ENCODE peak calls at places on chromosomes 2 and 18, in nine cellular contexts. H is GM23338, V is right atrium auricular region, N is lower lobe of right lung, G is neuronal stem cell, K is hepatocyte, M is tibial artery, A is right cardiac atrium, C is transverse colon. E is an unnamed sample.

GRCh38 chr2:238970553-238971081 is 122.7 kb downstream of the TWIST2 start:
- DNase-seq in H (peak; percentile 75), V (no peak), N (peak; percentile 74), G (peak; percentile 50), K (peak; percentile 80), M (peak; percentile 48), A (peak; percentile 75), C (peak; percentile 51), E (no peak)

GRCh38 chr18:36075862-36076587 is 8.7 kb upstream of the RPRD1A start:
- DNase-seq in H (no peak), V (no peak), N (no peak), G (no peak), K (peak; percentile 42), M (no peak), A (no peak), C (no peak), E (no peak)

GRCh38 chr18:31931886-31932240 is 11.1 kb downstream of the TRAPPC8 start:
- DNase-seq in H (no peak), V (no peak), N (no peak), G (no peak), K (no peak), M (no peak), A (no peak), C (no peak), E (no peak)

GRCh38 chr2:239598732-239599090 is 197.9 kb upstream of the HDAC4 start:
- DNase-seq in H (no peak), V (no peak), N (no peak), G (no peak), K (no peak), M (no peak), A (no peak), C (no peak), E (no peak)

GRCh38 chr2:232139171-232139594 is 177.7 kb downstream of the DIS3L2 start:
- DNase-seq in H (no peak), V (no peak), N (no peak), G (no peak), K (no peak), M (no peak), A (no peak), C (no peak), E (no peak)

GRCh38 chr18:1094408-1094807 is 189.7 kb downstream of the ADCYAP1 start:
- DNase-seq in H (no peak), V (no peak), N (no peak), G (no peak), K (no peak), M (no peak), A (no peak), C (no peak), E (no peak)

GRCh38 chr2:58503909-58504308 is 262.8 kb upstream of the FANCL start:
- DNase-seq in H (no peak), V (no peak), N (no peak), G (no peak), K (no peak), M (no peak), A (no peak), C (no peak), E (no peak)

GRCh38 chr2:218890369-218890768 is 9.7 kb downstream of the WNT10A start:
- DNase-seq in H (no peak), V (no peak), N (no peak), G (no peak), K (no peak), M (no peak), A (no peak), C (no peak), E (no peak)

GRCh38 chr2:187615364-187615763 is 61.1 kb upstream of the TFPI start:
- DNase-seq in H (no peak), V (no peak), N (no peak), G (no peak), K (no peak), M (no peak), A (no peak), C (no peak), E (no peak)

GRCh38 chr2:107808023-107808422 is 18.7 kb upstream of the RGPD4 start:
- DNase-seq in H (no peak), V (no peak), N (no peak), G (no peak), K (no peak), M (no peak), A (no peak), C (no peak), E (no peak)
- H3K27ac ChIP-seq in H (no peak overlapping the region), V (peak overlapping the region; percentile 74), N (no peak overlapping the region), G (no peak overlapping the region), K (peak overlapping the region; percentile 68), M (peak overlapping the region; percentile 15), A (no peak overlapping the region), C (no peak overlapping the region), E (no peak overlapping the region)

DNA sequence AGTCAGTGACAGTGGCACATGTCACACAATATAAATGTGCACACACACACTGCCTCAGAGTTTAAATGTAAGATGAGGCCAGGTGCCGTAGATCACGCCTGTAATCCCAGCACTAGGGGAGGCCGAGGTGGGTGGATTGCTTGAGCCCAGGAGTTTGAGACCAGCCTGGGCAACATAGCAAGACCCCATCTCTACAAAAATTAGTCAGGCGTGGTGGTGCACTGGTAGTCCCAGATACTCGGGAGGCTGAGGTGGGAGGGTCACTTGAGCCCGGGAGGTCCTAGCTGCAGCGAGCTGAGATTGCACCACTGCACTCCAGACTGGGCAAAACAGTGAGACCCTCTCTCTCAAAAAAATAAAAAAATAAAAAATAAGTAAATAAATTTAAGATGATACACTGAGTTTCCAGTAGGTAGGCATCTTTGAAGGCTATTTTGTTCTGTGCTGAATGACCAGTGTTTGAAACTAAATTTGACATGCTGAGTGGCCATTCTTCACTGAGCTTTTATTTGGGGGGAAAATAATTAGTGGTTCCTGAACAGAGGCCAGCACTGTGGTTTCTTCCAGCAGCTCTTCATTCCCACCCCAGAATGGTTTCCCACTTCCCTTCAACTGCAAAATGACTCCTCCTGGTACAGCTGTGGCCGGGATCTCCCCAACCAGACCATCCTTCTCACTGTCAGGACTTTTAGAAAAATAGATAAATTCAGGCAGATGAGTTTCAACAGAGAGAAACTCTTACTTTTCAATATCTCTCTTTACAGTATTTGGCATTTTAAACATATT is 44.9 kb downstream of the PSMG2 start:
- DNase-seq in H (no peak), V (no peak), N (no peak), G (no peak), K (no peak), M (no peak), A (no peak), C (no peak), E (no peak)
- H3K4me1 ChIP-seq in H (no peaks in the 10 kb centered on the region), V (no peaks in the 10 kb centered on the region), N (no peaks in the 10 kb centered on the region), G (peaks cover 8% of the 10 kb centered on the region), K (no peaks in the 10 kb centered on the region), M (no peaks in the 10 kb centered on the region), A (no peaks in the 10 kb centered on the region), C (no peaks in the 10 kb centered on the region), E (peaks cover 31% of the 10 kb centered on the region)

GRCh38 chr18:50492061-50492460 is 67.8 kb upstream of the MAPK4 start:
- DNase-seq in H (peak; percentile 20), V (no peak), N (no peak), G (no peak), K (no peak), M (no peak), A (no peak), C (no peak), E (no peak)

DNA sequence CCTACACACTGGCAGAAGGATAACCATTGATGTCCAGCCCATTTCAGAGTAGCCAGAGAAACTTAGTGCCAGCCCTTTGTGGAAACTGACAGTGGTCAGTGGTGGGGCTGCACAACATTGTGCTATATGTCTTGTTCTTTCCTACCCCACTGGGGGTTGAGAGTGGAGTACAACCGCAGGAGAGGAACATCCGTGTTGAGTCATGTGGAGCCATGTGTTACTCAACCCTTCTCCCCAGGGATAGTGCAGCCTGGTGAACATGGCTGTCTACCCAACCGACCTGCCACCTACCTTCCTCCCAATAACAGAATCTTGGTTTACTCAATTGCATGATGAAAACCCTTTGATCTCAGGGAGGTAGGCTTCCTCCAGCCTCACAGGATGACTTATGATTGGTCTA is 65.3 kb upstream of the MAPK4 start:
- DNase-seq in H (no peak), V (no peak), N (no peak), G (no peak), K (no peak), M (no peak), A (no peak), C (no peak), E (no peak)
- H3K27ac ChIP-seq in H (no peak overlapping the region), V (no peak overlapping the region), N (no peak overlapping the region), G (no peak overlapping the region), K (no peak overlapping the region), M (no peak overlapping the region), A (no peak overlapping the region), C (no peak overlapping the region), E (no peak overlapping the region)

GRCh38 chr2:201269764-201270163 is 9.4 kb downstream of the CASP8 start:
- DNase-seq in H (no peak), V (no peak), N (no peak), G (no peak), K (no peak), M (no peak), A (no peak), C (no peak), E (no peak)

GRCh38 chr2:201275069-201275468 is 14.7 kb downstream of the CASP8 start:
- DNase-seq in H (no peak), V (no peak), N (no peak), G (no peak), K (no peak), M (no peak), A (no peak), C (no peak), E (no peak)

GRCh38 chr2:201270293-201271001 is 10.1 kb downstream of the CASP8 start:
- DNase-seq in H (no peak), V (no peak), N (no peak), G (no peak), K (no peak), M (no peak), A (no peak), C (no peak), E (no peak)

GRCh38 chr2:201273330-201273983 is 13.1 kb downstream of the CASP8 start:
- DNase-seq in H (no peak), V (no peak), N (no peak), G (no peak), K (no peak), M (no peak), A (no peak), C (no peak), E (no peak)

GRCh38 chr2:201271917-201272316 is 11.6 kb downstream of the CASP8 start:
- DNase-seq in H (no peak), V (no peak), N (no peak), G (no peak), K (no peak), M (no peak), A (no peak), C (no peak), E (no peak)
- H3K4me1 ChIP-seq in H (no peaks in the 10 kb centered on the region), V (no peaks in the 10 kb centered on the region), N (no peaks in the 10 kb centered on the region), G (no peaks in the 10 kb centered on the region), K (no peaks in the 10 kb centered on the region), M (no peaks in the 10 kb centered on the region), A (peaks cover 2% of the 10 kb centered on the region), C (no peaks in the 10 kb centered on the region), E (no peaks in the 10 kb centered on the region)